ENCODE peak calls at places on chromosomes 3 and 15, in ten cellular contexts. C is progenitor cell of endocrine pancreas, J is neural crest cell, E is GM12864, R is astrocyte of the spinal cord, P is IMR-90, F is foreskin fibroblast, H is epithelial cell of esophagus, V is heart left ventricle, L is fibroblast of the aortic adventitia. O is an unnamed sample.

GRCh38 chr3:71063768-71064287 is 519.7 kb downstream of the FOXP1 start:
- DNase-seq in F (peak), R (no peak), C (no peak), E (no peak), V (peak), P (peak), L (peak), H (peak), J (peak), O (no peak)

GRCh38 chr3:134315286-134316106 is 58.8 kb downstream of the AMOTL2 start:
- DNase-seq in J (no peak), C (no peak), F (peak), E (no peak), H (peak), P (peak), R (peak), L (peak), V (peak), O (no peak)

GRCh38 chr15:81400640-81401236 is 26.7 kb upstream of the TMC3 start:
- DNase-seq in J (peak), C (no peak), F (peak), R (peak), H (peak), L (peak), P (peak), V (no peak), E (peak), O (peak)

GRCh38 chr15:90097475-90097874 is 4.8 kb downstream of the IDH2 start:
- DNase-seq in E (peak), F (no peak), H (no peak), L (no peak), V (no peak), C (no peak), P (no peak), J (no peak), R (no peak), O (no peak)

GRCh38 chr3:12681586-12682371 is 17.9 kb upstream of the RAF1 start:
- DNase-seq in P (peak), L (peak), V (no peak), R (peak), H (peak), J (no peak), E (no peak), F (peak), C (no peak), O (peak)

GRCh38 chr3:85304360-85304964 is 345.7 kb downstream of the CADM2 start:
- DNase-seq in R (peak), F (peak), H (peak), J (no peak), P (no peak), C (no peak), E (no peak), V (no peak), L (no peak), O (no peak)

GRCh38 chr3:153896197-153896596 is 225.0 kb upstream of the ARHGEF26 start:
- DNase-seq in J (no peak), P (no peak), H (no peak), V (no peak), L (no peak), F (no peak), R (no peak), E (no peak), C (no peak), O (no peak)

GRCh38 chr3:14424711-14425573 is 22.5 kb downstream of the SLC6A6 start:
- DNase-seq in C (no peak), P (peak), E (no peak), H (no peak), J (no peak), F (peak), V (peak), R (peak), L (no peak), O (no peak)

GRCh38 chr15:88661766-88662556 is 23.1 kb downstream of the ISG20 start:
- DNase-seq in H (no peak), C (no peak), E (no peak), J (no peak), L (peak), P (peak), R (no peak), F (no peak), V (no peak), O (no peak)

GRCh38 chr15:37134699-37135131 is 34.4 kb upstream of the MEIS2 start:
- DNase-seq in H (peak), L (peak), P (peak), E (no peak), F (peak), C (no peak), R (peak), V (no peak), J (no peak), O (no peak)

GRCh38 chr3:101944308-101944707 is 95.0 kb downstream of the NFKBIZ start:
- DNase-seq in J (no peak), C (no peak), R (no peak), F (no peak), H (peak), L (no peak), P (no peak), E (no peak), V (no peak), O (no peak)

GRCh38 chr3:139301183-139301582 is 42.6 kb upstream of the MRPS22 start:
- DNase-seq in R (peak), C (no peak), V (no peak), F (peak), L (peak), J (no peak), E (no peak), H (no peak), P (peak), O (no peak)

GRCh38 chr3:105812194-105812586 is 56.6 kb downstream of the CBLB start:
- DNase-seq in R (no peak), V (no peak), C (no peak), L (peak), E (no peak), J (no peak), H (peak), P (peak), F (peak), O (no peak)

GRCh38 chr3:141921316-141921715 is 44.9 kb downstream of the ATP1B3 start:
- DNase-seq in J (no peak), H (no peak), L (no peak), F (no peak), E (no peak), C (no peak), V (no peak), P (no peak), R (no peak), O (no peak)

GRCh38 chr3:38005076-38006020 is 14.8 kb downstream of the VILL start:
- DNase-seq in H (no peak), E (no peak), J (peak), R (peak), L (no peak), V (peak), F (peak), C (no peak), P (no peak), O (no peak)

GRCh38 chr3:122081543-122081942 is 26.4 kb downstream of the CD86 start:
- DNase-seq in F (no peak), H (peak), L (no peak), E (no peak), V (no peak), P (no peak), R (no peak), C (no peak), J (no peak), O (no peak)

GRCh38 chr3:171811913-171812321 is 1.6 kb upstream of the PLD1 start:
- DNase-seq in C (no peak), J (no peak), P (peak), R (peak), H (peak), F (peak), L (peak), V (no peak), E (no peak), O (no peak)

GRCh38 chr3:42162462-42162861 is 71.3 kb downstream of the TRAK1 start:
- DNase-seq in L (no peak), R (no peak), V (no peak), C (no peak), P (no peak), F (no peak), J (no peak), H (no peak), E (no peak), O (no peak)

GRCh38 chr15:27271258-27271657 is 300.3 kb downstream of the GABRG3 start:
- DNase-seq in L (no peak), R (no peak), C (no peak), F (no peak), V (no peak), J (no peak), H (no peak), P (no peak), E (no peak), O (no peak)

GRCh38 chr15:65804252-65804931 is 12.3 kb upstream of the DENND4A start:
- DNase-seq in H (peak), E (no peak), L (peak), V (no peak), C (no peak), J (no peak), F (peak), R (no peak), P (peak), O (no peak)

GRCh38 chr3:183555541-183556081 is at the start of gene KLHL6:
- DNase-seq in E (peak), V (peak), R (no peak), P (no peak), C (no peak), F (no peak), J (no peak), L (no peak), H (no peak), O (no peak)

GRCh38 chr3:139281096-139281495 is 62.7 kb upstream of the MRPS22 start:
- DNase-seq in R (no peak), L (peak), J (no peak), C (no peak), P (no peak), V (no peak), E (no peak), F (peak), H (peak), O (peak)

DNA sequence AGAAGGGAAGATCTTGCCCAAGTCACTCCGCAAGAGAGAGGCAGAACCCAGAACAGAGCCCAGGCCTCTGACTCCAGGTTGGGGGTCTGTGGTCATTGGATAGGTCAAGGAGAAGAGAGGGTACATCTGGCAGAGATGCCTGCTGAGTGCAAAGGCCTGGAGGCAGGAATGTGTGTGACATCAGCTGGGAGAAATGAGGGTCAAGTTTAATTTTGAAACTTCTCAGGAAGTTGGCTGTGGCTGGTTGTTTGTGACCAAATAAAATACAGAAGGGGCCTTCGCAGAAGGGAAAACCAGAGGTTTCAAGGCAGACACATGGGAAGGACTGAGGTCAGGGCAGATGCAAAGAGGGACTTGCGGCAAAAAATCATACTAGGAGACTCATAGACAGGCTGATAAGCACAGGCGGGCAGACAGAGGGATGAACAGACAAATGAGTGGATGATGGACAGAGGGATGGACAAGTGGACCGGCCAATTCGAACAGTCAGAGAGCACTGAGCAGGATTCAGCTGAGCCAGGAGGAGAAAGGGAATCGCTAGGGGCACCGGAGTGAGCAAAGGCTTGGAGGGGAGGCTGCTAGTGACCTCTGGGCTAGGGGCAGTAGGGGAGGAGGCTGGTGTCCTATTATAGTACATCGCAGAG is 28.8 kb upstream of the CACNA2D2 start:
- DNase-seq in L (no peak), H (no peak), J (no peak), C (no peak), F (peak), R (no peak), E (no peak), V (no peak), P (no peak), O (no peak)
- TF ChIP-seq CTCF in L (peak), H (peak), J (no peak), C (peak), F (peak), R (no peak), E (no peak), V (no peak), P (no peak), O (peak)

GRCh38 chr15:58222698-58223097 is 84.5 kb downstream of the AQP9 start:
- DNase-seq in C (no peak), E (no peak), F (peak), J (no peak), L (no peak), R (no peak), V (no peak), H (no peak), P (peak), O (no peak)
- TF ChIP-seq CTCF in C (no peak), E (no peak), F (peak), J (no peak), L (no peak), R (no peak), V (no peak), H (peak), P (peak), O (no peak)

GRCh38 chr3:45055411-45056143 is 29.5 kb downstream of the CLEC3B start:
- DNase-seq in F (peak), L (peak), J (no peak), E (peak), C (no peak), R (peak), V (no peak), P (peak), H (peak), O (no peak)
- TF ChIP-seq CTCF in F (peak), L (no peak), J (peak), E (peak), C (no peak), R (no peak), V (no peak), P (peak), H (peak), O (peak)

GRCh38 chr15:49621327-49622210 is 721 bp downstream of the DTWD1 start:
- DNase-seq in V (no peak), C (no peak), H (peak), P (no peak), J (no peak), L (peak), R (peak), F (peak), E (no peak), O (no peak)

GRCh38 chr15:49620174-49620573 is 444 bp downstream of the FAM227B start:
- DNase-seq in F (peak), V (no peak), R (no peak), P (peak), L (peak), J (no peak), C (no peak), H (peak), E (no peak), O (no peak)

GRCh38 chr15:49622561-49622960 is 1.7 kb downstream of the DTWD1 start:
- DNase-seq in J (no peak), E (no peak), F (peak), R (peak), C (no peak), V (no peak), P (no peak), L (peak), H (no peak), O (no peak)

GRCh38 chr15:49619226-49619625 is 1.4 kb downstream of the FAM227B start:
- DNase-seq in R (no peak), L (no peak), V (no peak), H (no peak), C (no peak), F (no peak), P (no peak), J (no peak), E (no peak), O (no peak)

GRCh38 chr15:49620658-49621326 is at the start of the genes DTWD1 and FAM227B:
- DNase-seq in L (peak), E (peak), H (peak), J (peak), V (peak), P (peak), F (peak), R (peak), C (peak), O (peak)
- TF ChIP-seq CTCF in L (no peak), E (peak), H (peak), J (peak), V (no peak), P (no peak), F (no peak), R (no peak), C (no peak), O (no peak)

GRCh38 chr3:19348929-19349564 is 200.7 kb downstream of the KCNH8 start:
- DNase-seq in H (peak), P (peak), J (no peak), F (peak), R (peak), V (no peak), C (no peak), E (no peak), L (peak), O (no peak)
- TF ChIP-seq CTCF in H (peak), P (peak), J (peak), F (peak), R (peak), V (peak), C (peak), E (peak), L (peak), O (peak)

DNA sequence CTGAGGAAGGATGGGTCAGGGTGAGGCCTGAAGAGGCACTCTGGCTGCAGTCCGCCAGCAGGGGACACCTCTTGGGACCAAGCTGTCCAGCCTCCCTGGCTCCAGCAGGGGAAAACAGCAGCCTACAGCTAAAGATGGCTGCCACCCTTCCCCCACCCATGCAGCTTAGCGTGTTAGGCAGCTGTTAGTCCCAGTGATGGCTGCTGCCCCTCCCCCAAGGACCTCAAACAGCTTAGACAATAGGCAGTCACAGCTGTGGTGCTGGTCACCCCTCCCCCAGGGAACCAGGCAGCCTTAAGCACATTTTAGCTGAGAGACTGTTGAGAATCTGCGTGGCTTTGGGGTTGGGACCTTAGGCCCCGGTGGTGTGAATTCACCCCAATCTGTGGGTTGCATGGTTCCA is 140.4 kb upstream of the CADPS start:
- DNase-seq in F (no peak), H (no peak), C (peak), J (peak), P (no peak), L (no peak), E (no peak), V (no peak), R (no peak), O (no peak)
- TF ChIP-seq CTCF in F (no peak), H (no peak), C (no peak), J (no peak), P (no peak), L (no peak), E (no peak), V (no peak), R (no peak), O (no peak)

GRCh38 chr15:45320581-45320980 is 57.8 kb downstream of the GATM start:
- DNase-seq in E (no peak), H (peak), J (no peak), P (no peak), R (no peak), F (no peak), C (no peak), V (no peak), L (no peak), O (no peak)

GRCh38 chr15:45319472-45320214 is 58.7 kb downstream of the GATM start:
- DNase-seq in V (no peak), C (no peak), H (peak), E (no peak), J (no peak), P (no peak), L (no peak), R (no peak), F (no peak), O (no peak)

DNA sequence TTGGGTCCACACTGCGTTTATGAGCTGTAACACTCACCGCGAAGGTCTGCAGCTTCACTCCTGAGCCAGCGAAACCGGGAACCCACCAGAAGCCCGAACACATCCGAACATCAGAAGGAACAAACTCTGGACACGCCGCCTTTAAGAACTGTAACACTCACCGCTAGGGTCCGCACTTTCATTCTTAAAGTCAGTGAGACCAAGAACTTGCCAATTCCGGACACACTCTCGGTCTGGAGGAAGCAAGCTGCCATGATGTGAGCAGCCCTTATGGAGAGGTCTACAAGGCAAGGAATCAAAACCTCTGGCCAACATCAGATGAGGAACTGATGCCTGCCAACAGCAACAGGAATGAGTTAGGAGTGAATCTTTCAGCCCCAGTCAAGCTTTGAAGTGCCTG is 62.9 kb downstream of the SLC28A2 start:
- DNase-seq in R (no peak), L (peak), C (no peak), H (peak), E (no peak), P (peak), V (no peak), J (peak), F (peak), O (no peak)
- TF ChIP-seq CTCF in R (no peak), L (peak), C (peak), H (no peak), E (no peak), P (no peak), V (no peak), J (peak), F (peak), O (peak)

DNA sequence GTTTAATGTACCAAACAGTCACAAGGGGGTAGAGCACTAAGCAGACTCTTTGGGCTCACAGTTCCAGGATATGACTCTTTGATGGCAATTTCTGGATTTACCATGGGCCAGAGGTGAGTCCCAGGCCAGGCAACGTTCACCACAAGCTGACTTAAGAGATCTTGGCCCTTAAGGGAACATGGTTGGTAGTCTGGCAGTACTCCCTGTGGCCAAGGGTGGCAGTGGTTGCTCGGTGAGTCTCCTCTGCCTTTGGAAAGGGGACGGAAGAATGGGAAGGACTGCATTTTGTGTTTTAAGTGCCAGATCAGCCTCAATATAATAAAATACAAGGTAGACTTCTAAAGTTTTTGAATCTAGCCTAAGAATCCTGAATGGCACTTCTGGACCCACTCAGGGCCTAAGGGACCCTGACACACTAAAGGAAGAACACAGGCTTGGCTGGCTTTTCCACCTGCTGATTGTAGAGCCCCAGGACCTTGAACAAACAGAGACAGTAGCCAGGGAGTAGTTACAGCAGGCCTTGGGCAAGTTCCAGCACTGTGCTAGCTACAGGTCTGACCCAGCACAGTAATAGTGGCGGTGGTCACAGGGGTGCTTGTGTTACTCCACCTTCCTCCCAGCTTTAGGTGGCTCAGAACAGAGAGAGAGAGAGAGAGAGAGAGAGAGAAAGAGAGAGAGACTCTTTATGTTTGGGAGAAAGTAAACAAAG is 730.7 kb upstream of the ALCAM start:
- DNase-seq in P (no peak), R (no peak), C (no peak), L (no peak), J (no peak), E (no peak), H (no peak), F (peak), V (no peak), O (no peak)
- TF ChIP-seq CTCF in P (no peak), R (peak), C (no peak), L (no peak), J (peak), E (peak), H (peak), F (peak), V (no peak), O (no peak)